ENCODE peak calls at places on chromosome 13, in seven cellular contexts. S is NCI-H526 treated with DMSO at 0.1 percent for 48 hours; E is B cell; X is stimulated activated CD4-positive, alpha-beta T cell treated with anti-CD3 and anti-CD28 coated beads, TNF-alpha, amount 100 ng/mL, for 48 hours; Y is GDM1; K is AG09309; D is astrocyte of the spinal cord. H is an unnamed sample.

GRCh38 chr13:29457299-29457698 is 138.2 kb downstream of the SLC7A1 start:
- DNase-seq in S (no peak), E (no peak), X (no peak), Y (no peak), K (peak), D (peak), H (no peak)

GRCh38 chr13:27374126-27374613 is 50.2 kb upstream of the GTF3A start:
- DNase-seq in S (no peak), E (no peak), X (no peak), Y (no peak), K (no peak), D (no peak), H (no peak)

GRCh38 chr13:97121894-97122293 is 100.2 kb upstream of the MBNL2 start:
- DNase-seq in S (no peak), E (no peak), X (no peak), Y (no peak), K (no peak), D (peak), H (no peak)

GRCh38 chr13:24161010-24161775 is 673 bp downstream of the SPATA13 start:
- DNase-seq in S (peak), E (peak), X (peak), Y (no peak), K (no peak), D (peak), H (peak)

GRCh38 chr13:108917581-108917980 is 288.2 kb downstream of the MYO16 start:
- DNase-seq in S (no peak), E (no peak), X (no peak), Y (no peak), K (peak), D (peak), H (no peak)

GRCh38 chr13:110269509-110270185 is 37.3 kb downstream of the COL4A1 start:
- DNase-seq in S (no peak), E (no peak), X (no peak), Y (no peak), K (no peak), D (no peak), H (no peak)

GRCh38 chr13:40432018-40432978 is 234.1 kb downstream of the FOXO1 start:
- DNase-seq in S (no peak), E (peak), X (no peak), Y (no peak), K (no peak), D (no peak), H (no peak)

GRCh38 chr13:43407023-43407581 is 379.7 kb downstream of the ENOX1 start:
- DNase-seq in S (no peak), E (no peak), X (no peak), Y (no peak), K (no peak), D (no peak), H (no peak)

GRCh38 chr13:95644611-95645052 is at the start of gene DZIP1:
- DNase-seq in S (peak), E (no peak), X (no peak), Y (peak), K (peak), D (peak), H (peak)

GRCh38 chr13:51856027-51856736 is 5.6 kb upstream of the CCDC70 start:
- DNase-seq in S (no peak), E (no peak), X (no peak), Y (no peak), K (no peak), D (no peak), H (no peak)

GRCh38 chr13:114286808-114287207 is 5.4 kb downstream of the UPF3A start:
- DNase-seq in S (no peak), E (no peak), X (no peak), Y (no peak), K (no peak), D (peak), H (no peak)

GRCh38 chr13:51734786-51735185 is 69.2 kb downstream of the DHRS12 start:
- DNase-seq in S (no peak), E (no peak), X (no peak), Y (no peak), K (no peak), D (peak), H (no peak)

GRCh38 chr13:43132228-43132627 is 108.8 kb downstream of the DNAJC15 start:
- DNase-seq in S (no peak), E (peak), X (no peak), Y (no peak), K (no peak), D (peak), H (no peak)

GRCh38 chr13:65932013-65932412 is 1298.1 kb downstream of the PCDH9 start:
- DNase-seq in S (no peak), E (no peak), X (no peak), Y (no peak), K (no peak), D (no peak), H (no peak)

GRCh38 chr13:72745260-72745659 is 17.5 kb downstream of the BORA start:
- DNase-seq in S (no peak), E (no peak), X (no peak), Y (no peak), K (no peak), D (peak), H (no peak)

GRCh38 chr13:106532111-106532929 is 3.1 kb downstream of the EFNB2 start:
- DNase-seq in S (no peak), E (no peak), X (no peak), Y (no peak), K (no peak), D (peak), H (no peak)

GRCh38 chr13:35179920-35180663 is 238.0 kb downstream of the NBEA start:
- DNase-seq in S (no peak), E (no peak), X (no peak), Y (no peak), K (no peak), D (no peak), H (no peak)

GRCh38 chr13:42107006-42107405 is 58.6 kb downstream of the DGKH start:
- DNase-seq in S (no peak), E (no peak), X (no peak), Y (no peak), K (no peak), D (no peak), H (no peak)

GRCh38 chr13:97256343-97256783 is 34.2 kb downstream of the MBNL2 start:
- DNase-seq in S (no peak), E (no peak), X (no peak), Y (no peak), K (peak), D (peak), H (peak)

GRCh38 chr13:90867336-90867683 is 480.2 kb upstream of the MIR17HG start:
- DNase-seq in S (peak), E (no peak), X (peak), Y (peak), K (peak), D (peak), H (peak)

GRCh38 chr13:113205428-113205931 is 3.0 kb downstream of the PCID2 start:
- DNase-seq in S (no peak), E (no peak), X (no peak), Y (no peak), K (no peak), D (peak), H (peak)

GRCh38 chr13:98674968-98675528 is 77.4 kb downstream of the SLC15A1 start:
- DNase-seq in S (no peak), E (no peak), X (no peak), Y (no peak), K (no peak), D (no peak), H (no peak)

GRCh38 chr13:76976488-76976887 is 15.4 kb upstream of the CLN5 start:
- DNase-seq in S (no peak), E (no peak), X (no peak), Y (no peak), K (no peak), D (peak), H (no peak)

GRCh38 chr13:70310720-70311119 is 202.5 kb upstream of the KLHL1 start:
- DNase-seq in S (peak), E (no peak), X (no peak), Y (no peak), K (no peak), D (peak), H (no peak)

GRCh38 chr13:69706807-69707206 is 400.8 kb upstream of the ATXN8OS start:
- DNase-seq in S (no peak), E (no peak), X (no peak), Y (no peak), K (no peak), D (no peak), H (no peak)

GRCh38 chr13:64127856-64128255 is 2712.2 kb upstream of the PCDH20 start:
- DNase-seq in S (no peak), E (no peak), X (no peak), Y (no peak), K (no peak), D (no peak), H (no peak)

GRCh38 chr13:99926014-99926731 is 45.4 kb downstream of the ZIC5 start:
- DNase-seq in S (peak), E (no peak), X (no peak), Y (no peak), K (no peak), D (peak), H (no peak)